ENCODE peak calls at places on chromosomes 1 and 21, in seven cellular contexts. L is endodermal cell, D is GM23338, Z is esophagus muscularis mucosa, Y is Peyer's patch, A is B cell, I is bronchial epithelial cell. V is an unnamed sample.

GRCh38 chr1:40784141-40784770 is 669 bp downstream of the KCNQ4 start:
- DNase-seq in A (peak; percentile 28), Y (no peak), I (no peak), Z (no peak), L (peak; percentile 81), D (peak; percentile 65), V (no peak)

GRCh38 chr1:215648957-215649356 is 81.9 kb downstream of the KCTD3 start:
- DNase-seq in A (no peak), D (no peak), Z (no peak), I (no peak), L (no peak), Y (no peak), V (no peak)

GRCh38 chr1:183926978-183927377 is 110.5 kb downstream of the COLGALT2 start:
- DNase-seq in L (no peak), Y (no peak), Z (no peak), D (no peak), I (no peak), A (no peak), V (peak; percentile 12)

GRCh38 chr1:211648980-211649934 is 26.2 kb downstream of the NEK2 start:
- DNase-seq in D (no peak), Z (no peak), I (no peak), L (no peak), A (peak; percentile 35), Y (peak; percentile 39), V (peak; percentile 34)

GRCh38 chr1:159800177-159800935 is 1.8 kb upstream of the FCRL6 start:
- DNase-seq in I (no peak), D (no peak), L (no peak), Y (peak; percentile 48), Z (no peak), A (no peak), V (no peak)

GRCh38 chr1:220552672-220553258 is 24.8 kb downstream of the MARK1 start:
- DNase-seq in Z (no peak), D (no peak), L (no peak), Y (no peak), A (no peak), I (peak; percentile 85), V (no peak)

GRCh38 chr1:55416164-55416842 is 201.1 kb upstream of the USP24 start:
- DNase-seq in I (no peak), Y (no peak), D (no peak), A (no peak), L (no peak), Z (no peak), V (no peak)

GRCh38 chr1:115282825-115283224 is 55.2 kb downstream of the NGF start:
- DNase-seq in L (no peak), A (no peak), Y (peak; percentile 19), D (no peak), Z (peak; percentile 95), I (no peak), V (peak; percentile 46)

GRCh38 chr1:102838016-102838415 is 270.3 kb downstream of the COL11A1 start:
- DNase-seq in L (no peak), D (no peak), Z (no peak), Y (no peak), A (no peak), I (no peak), V (no peak)

GRCh38 chr1:42379794-42380616 is 587 bp upstream of the RIMKLA start:
- DNase-seq in A (no peak), Z (no peak), D (peak; percentile 77), L (peak; percentile 77), Y (no peak), I (peak; percentile 34), V (peak; percentile 14)

GRCh38 chr1:3125546-3126368 is 56.8 kb downstream of the PRDM16 start:
- DNase-seq in I (no peak), L (no peak), Y (no peak), D (no peak), Z (no peak), A (no peak), V (no peak)

GRCh38 chr1:19476440-19477190 is 8.7 kb downstream of the CAPZB start:
- DNase-seq in D (no peak), Y (peak; percentile 47), Z (no peak), I (no peak), A (peak; percentile 74), L (no peak), V (no peak)

GRCh38 chr21:42705346-42705745 is 51.9 kb downstream of the PDE9A start:
- DNase-seq in I (no peak), Y (no peak), A (no peak), L (peak; percentile 28), D (no peak), Z (no peak), V (no peak)

GRCh38 chr1:166040635-166041034 is 126.2 kb downstream of the FAM78B start:
- DNase-seq in Z (no peak), A (no peak), D (no peak), I (no peak), Y (no peak), L (peak; percentile 39), V (no peak)

GRCh38 chr1:15409400-15410222 is at the start of gene EFHD2:
- DNase-seq in L (peak; percentile 90), Y (peak; percentile 88), I (peak; percentile 53), Z (no peak), A (peak; percentile 93), D (peak; percentile 87), V (peak; percentile 66)

GRCh38 chr1:10471411-10472219 is 714 bp downstream of the DFFA start:
- DNase-seq in Z (no peak), D (peak; percentile 62), I (peak; percentile 37), L (no peak), Y (no peak), A (no peak), V (peak; percentile 45)

GRCh38 chr1:6026095-6026809 is 19.4 kb upstream of the KCNAB2 start:
- DNase-seq in L (peak; percentile 96), Z (peak; percentile 92), D (peak; percentile 85), I (peak; percentile 36), Y (peak; percentile 99), A (peak; percentile 97), V (peak; percentile 55)

GRCh38 chr1:6030144-6030543 is 15.5 kb upstream of the KCNAB2 start:
- DNase-seq in I (no peak), Z (no peak), A (no peak), D (no peak), L (no peak), Y (no peak), V (no peak)

GRCh38 chr1:6029351-6029750 is 16.3 kb upstream of the KCNAB2 start:
- DNase-seq in L (no peak), Z (no peak), I (no peak), D (no peak), Y (no peak), A (no peak), V (no peak)

GRCh38 chr1:6027591-6027990 is 18.1 kb upstream of the KCNAB2 start:
- DNase-seq in I (no peak), A (peak; percentile 36), Z (no peak), D (no peak), L (no peak), Y (peak; percentile 36), V (no peak)

DNA sequence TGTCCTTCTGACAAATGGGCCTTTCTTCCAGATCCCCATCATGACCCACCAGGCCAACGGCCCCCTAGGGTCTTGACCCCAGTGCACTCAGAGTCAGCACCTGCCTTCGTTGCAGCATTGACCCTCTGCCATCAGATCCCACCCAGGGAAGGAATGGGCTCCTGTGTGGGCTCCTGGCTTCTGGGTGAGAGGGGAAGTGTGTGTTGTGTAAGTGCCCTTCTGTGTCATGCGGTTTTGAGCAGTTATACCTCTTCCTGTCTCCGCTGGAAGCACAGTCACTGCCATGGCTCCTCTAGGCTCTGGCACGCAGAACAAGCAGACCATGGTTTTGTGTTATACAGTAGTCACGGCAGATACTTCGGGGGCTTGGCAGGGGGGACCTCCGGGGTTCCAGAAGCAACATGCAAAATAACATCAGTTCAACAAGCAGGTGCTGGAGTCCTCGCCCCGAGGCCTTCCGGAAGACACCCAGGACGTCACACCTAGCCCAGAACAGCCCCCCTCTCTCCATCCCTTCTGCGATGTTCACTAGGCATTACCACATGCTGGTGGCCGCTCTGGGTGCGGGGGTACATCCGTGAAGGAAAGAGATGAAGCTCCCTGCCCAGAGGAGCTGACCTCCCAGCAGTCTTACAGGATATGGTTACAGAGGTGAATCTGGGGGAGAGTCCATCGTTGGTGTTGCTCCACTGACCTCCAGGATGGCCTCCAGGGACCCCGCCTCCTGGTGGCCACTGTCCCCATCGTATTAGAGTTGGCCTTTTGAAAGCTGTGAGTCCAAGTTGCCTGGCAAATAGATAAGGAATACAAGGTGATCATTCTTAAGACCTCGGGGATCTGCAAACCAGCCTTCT is 17.4 kb upstream of the KCNAB2 start:
- DNase-seq in Y (peak; percentile 76), Z (no peak), I (peak; percentile 6), A (peak; percentile 79), L (no peak), D (no peak), V (no peak)
- TF ChIP-seq CTCF in Y (no peak), Z (no peak), I (no peak), A (no peak), L (peak; percentile 43), D (peak; percentile 25), V (no peak)

GRCh38 chr21:36732217-36732616 is 33.3 kb downstream of the SIM2 start:
- DNase-seq in A (no peak), I (no peak), Y (no peak), L (no peak), Z (no peak), D (no peak), V (no peak)
- TF ChIP-seq CTCF in A (no peak), I (no peak), Y (no peak), L (no peak), Z (no peak), D (no peak), V (no peak)

DNA sequence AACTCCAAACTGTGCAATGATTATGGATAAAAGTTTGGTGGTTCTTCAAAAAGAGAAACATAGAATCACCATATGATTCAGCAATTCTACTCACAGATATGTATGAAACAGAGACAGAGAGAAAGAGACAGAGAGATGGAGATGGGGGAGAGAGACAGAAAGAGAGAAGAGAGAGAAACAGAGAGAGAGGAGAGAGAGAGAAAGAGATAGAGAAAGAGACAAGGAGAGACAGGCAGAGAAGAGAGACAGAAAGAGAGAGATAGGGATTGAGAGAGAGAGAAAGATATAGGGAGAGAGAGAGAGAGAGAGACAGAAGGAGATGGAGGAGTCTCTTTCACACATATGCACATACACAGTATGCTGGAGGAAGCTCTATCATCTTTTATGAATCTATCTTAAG is 87.8 kb downstream of the DISC1 start:
- DNase-seq in Y (no peak), L (no peak), D (no peak), I (no peak), Z (no peak), A (no peak), V (no peak)
- TF ChIP-seq CTCF in Y (no peak), L (no peak), D (no peak), I (no peak), Z (no peak), A (no peak), V (no peak)

GRCh38 chr1:173093721-173094450 is 43.1 kb upstream of the TNFSF18 start:
- DNase-seq in L (no peak), I (peak; percentile 52), Z (no peak), Y (no peak), D (no peak), A (no peak), V (peak; percentile 44)

GRCh38 chr1:173099166-173099565 is 48.4 kb upstream of the TNFSF18 start:
- DNase-seq in Y (no peak), I (no peak), A (no peak), Z (no peak), L (no peak), D (no peak), V (no peak)

GRCh38 chr1:173097001-173097400 is 46.3 kb upstream of the TNFSF18 start:
- DNase-seq in D (no peak), Z (no peak), L (no peak), A (no peak), Y (no peak), I (no peak), V (peak; percentile 59)

GRCh38 chr1:173094539-173094938 is 43.8 kb upstream of the TNFSF18 start:
- DNase-seq in I (no peak), A (no peak), Z (no peak), D (no peak), L (no peak), Y (no peak), V (no peak)

GRCh38 chr1:173095632-173096031 is 44.9 kb upstream of the TNFSF18 start:
- DNase-seq in D (no peak), Y (no peak), I (peak; percentile 80), Z (no peak), L (no peak), A (no peak), V (peak; percentile 87)
- TF ChIP-seq CTCF in D (no peak), Y (no peak), I (no peak), Z (no peak), L (no peak), A (no peak), V (no peak)

V was measured in AG10803.